ENCODE peak calls at places on chromosomes 2 and 18, in nine cellular contexts. B is neural progenitor cell; G is kidney; I is NCI-H1105 treated with DMSO at 0.1 percent for 48 hours; W is T-cell; N is cardiac fibroblast; C is heart left ventricle; Y is spleen; O is stimulated activated CD4-positive, alpha-beta T cell treated with anti-CD3 and anti-CD28 coated beads, Interleukin-1b, Interleukin-23, amount 100 ng/mL, for 1 hour. Q is an unnamed sample.
A peak's percentile ranks its signal among the peaks of the same experiment; 100 is the strongest.

GRCh38 chr2:7191927-7192326 is 274.7 kb downstream of the RNF144A start:
- DNase-seq in G (no peak), B (no peak), W (no peak), O (no peak), I (no peak), C (no peak), Y (no peak), N (peak; percentile 72), Q (no peak)

GRCh38 chr2:20205915-20206524 is 18.9 kb downstream of the SDC1 start:
- DNase-seq in G (no peak), N (no peak), O (no peak), B (no peak), W (no peak), Y (no peak), I (no peak), C (no peak), Q (no peak)

GRCh38 chr2:112762276-112762675 is 2.1 kb downstream of the CKAP2L start:
- DNase-seq in N (no peak), O (no peak), B (no peak), Y (no peak), G (no peak), C (no peak), W (no peak), I (no peak), Q (no peak)

GRCh38 chr2:10238396-10238795 is 64.3 kb upstream of the HPCAL1 start:
- DNase-seq in O (no peak), G (no peak), W (no peak), Y (peak; percentile 55), B (no peak), N (no peak), C (no peak), I (no peak), Q (no peak)

GRCh38 chr18:29741481-29741880 is 1301.1 kb downstream of the DSC3 start:
- DNase-seq in C (no peak), W (no peak), Y (no peak), I (no peak), B (no peak), O (no peak), G (no peak), N (no peak), Q (no peak)

GRCh38 chr2:71348302-71348701 is 16.7 kb downstream of the ZNF638 start:
- DNase-seq in N (peak; percentile 56), W (no peak), I (no peak), G (no peak), Y (no peak), C (no peak), O (no peak), B (peak; percentile 59), Q (no peak)

GRCh38 chr2:233297076-233297475 is 10.5 kb upstream of the SAG start:
- DNase-seq in G (no peak), B (no peak), Y (no peak), W (no peak), N (no peak), I (no peak), C (no peak), O (no peak), Q (no peak)

GRCh38 chr2:55061534-55062344 is 11.5 kb upstream of the RTN4 start:
- DNase-seq in B (no peak), I (no peak), W (no peak), O (no peak), G (no peak), C (no peak), Y (no peak), N (no peak), Q (no peak)

GRCh38 chr2:168536925-168537466 is 80.9 kb downstream of the CERS6 start:
- DNase-seq in C (no peak), B (no peak), G (no peak), N (peak; percentile 54), I (no peak), Y (no peak), W (no peak), O (no peak), Q (no peak)

GRCh38 chr18:49846263-49846662 is 32.9 kb upstream of the ACAA2 start:
- DNase-seq in N (peak; percentile 62), Y (no peak), W (no peak), B (no peak), I (peak; percentile 44), G (no peak), C (peak; percentile 25), O (no peak), Q (no peak)

GRCh38 chr2:31387850-31388249 is 26.7 kb downstream of the XDH start:
- DNase-seq in N (no peak), W (no peak), C (no peak), G (no peak), O (no peak), B (peak; percentile 17), I (no peak), Y (no peak), Q (no peak)

GRCh38 chr18:3015203-3015590 is 2.3 kb upstream of the LPIN2 start:
- DNase-seq in C (no peak), B (no peak), O (no peak), N (peak; percentile 90), G (no peak), I (no peak), Y (no peak), W (no peak), Q (no peak)

GRCh38 chr2:68837861-68838341 is 33.3 kb downstream of the BMP10 start:
- DNase-seq in G (no peak), B (no peak), W (no peak), Y (no peak), O (no peak), I (no peak), C (no peak), N (peak; percentile 9), Q (no peak)

GRCh38 chr2:101971836-101972235 is 19.9 kb upstream of the IL1R2 start:
- DNase-seq in O (no peak), C (no peak), N (peak; percentile 59), I (no peak), W (no peak), Y (no peak), G (no peak), B (no peak), Q (no peak)

GRCh38 chr18:44725300-44726096 is 44.8 kb downstream of the SETBP1 start:
- DNase-seq in Y (peak; percentile 85), B (no peak), N (peak; percentile 76), O (peak; percentile 15), W (peak; percentile 42), G (peak; percentile 87), I (no peak), C (peak; percentile 67), Q (peak; percentile 59)

GRCh38 chr2:178542569-178542968 is 62.3 kb downstream of the PLEKHA3 start:
- DNase-seq in O (no peak), N (no peak), B (no peak), C (no peak), G (no peak), Y (no peak), I (no peak), W (no peak), Q (no peak)

GRCh38 chr2:186687774-186688173 is 6.1 kb upstream of the FAM171B start:
- DNase-seq in B (no peak), C (no peak), I (peak; percentile 85), Y (no peak), O (no peak), G (no peak), N (peak; percentile 30), W (no peak), Q (no peak)

GRCh38 chr2:7523557-7524210 is 606.5 kb downstream of the RNF144A start:
- DNase-seq in O (no peak), I (no peak), Y (no peak), N (no peak), G (no peak), C (no peak), W (no peak), B (no peak), Q (no peak)

GRCh38 chr2:80322337-80322920 is 17.9 kb upstream of the LRRTM1 start:
- DNase-seq in N (no peak), Y (no peak), I (no peak), G (no peak), C (no peak), W (no peak), B (peak; percentile 82), O (no peak), Q (no peak)

GRCh38 chr2:237967463-237967871 is 653 bp downstream of the UBE2F start:
- DNase-seq in G (peak; percentile 80), C (peak; percentile 30), W (no peak), B (peak; percentile 45), O (no peak), I (no peak), N (peak; percentile 17), Y (peak; percentile 92), Q (no peak)

GRCh38 chr2:85181093-85181685 is 48.0 kb downstream of the TCF7L1 start:
- DNase-seq in N (no peak), I (peak; percentile 3), W (no peak), O (no peak), B (peak; percentile 24), G (no peak), Y (peak; percentile 66), C (no peak), Q (no peak)

GRCh38 chr2:188798159-188798558 is 176.0 kb upstream of the COL3A1 start:
- DNase-seq in B (no peak), N (peak; percentile 94), O (no peak), W (no peak), Y (no peak), I (no peak), C (no peak), G (no peak), Q (no peak)